ENCODE peak calls at places on chromosomes 11 and 22, in eight cellular contexts. X, O, A, L, U, K, C and D are unnamed samples.

GRCh38 chr11:31487848-31488247 is 21.6 kb downstream of the IMMP1L start:
- DNase-seq in X (peak), O (no peak), A (no peak), L (peak), U (no peak), K (peak), C (no peak), D (no peak)

GRCh38 chr11:34840736-34841386 is 75.3 kb downstream of the APIP start:
- DNase-seq in X (peak), O (no peak), A (no peak), L (peak), U (peak), K (no peak), C (no peak), D (no peak)

GRCh38 chr11:57633394-57634058 is 16.2 kb downstream of the YPEL4 start:
- DNase-seq in X (no peak), O (no peak), A (no peak), L (no peak), U (no peak), K (no peak), C (no peak), D (no peak)

GRCh38 chr11:68670208-68670992 is 13.9 kb upstream of the GAL start:
- DNase-seq in X (no peak), O (no peak), A (no peak), L (no peak), U (peak), K (no peak), C (no peak), D (no peak)

GRCh38 chr11:34345012-34345804 is 12.6 kb downstream of the ABTB2 start:
- DNase-seq in X (peak), O (no peak), A (no peak), L (peak), U (peak), K (peak), C (peak), D (peak)

GRCh38 chr11:87315229-87315628 is 277.5 kb downstream of the TMEM135 start:
- DNase-seq in X (no peak), O (no peak), A (no peak), L (no peak), U (no peak), K (no peak), C (no peak), D (no peak)

GRCh38 chr22:17100621-17101020 is 15.8 kb downstream of the IL17RA start:
- DNase-seq in X (no peak), O (no peak), A (no peak), L (no peak), U (no peak), K (no peak), C (no peak), D (no peak)

GRCh38 chr11:65435981-65436411 is 13.4 kb downstream of the NEAT1 start:
- DNase-seq in X (no peak), O (no peak), A (no peak), L (peak), U (no peak), K (no peak), C (no peak), D (no peak)

GRCh38 chr11:117876341-117877119 is at the start of gene FXYD6:
- DNase-seq in X (no peak), O (peak), A (no peak), L (no peak), U (peak), K (peak), C (peak), D (peak)

GRCh38 chr22:37148742-37149665 is 712 bp downstream of the IL2RB start:
- DNase-seq in X (no peak), O (no peak), A (no peak), L (no peak), U (no peak), K (no peak), C (no peak), D (no peak)

GRCh38 chr22:36328635-36329216 is 59.0 kb downstream of the MYH9 start:
- DNase-seq in X (peak), O (no peak), A (no peak), L (peak), U (no peak), K (no peak), C (peak), D (no peak)

GRCh38 chr11:66784575-66784974 is 55.6 kb upstream of the SPTBN2 start:
- DNase-seq in X (no peak), O (no peak), A (no peak), L (no peak), U (no peak), K (no peak), C (no peak), D (no peak)

GRCh38 chr11:60851327-60852059 is 4.3 kb downstream of the PTGDR2 start:
- DNase-seq in X (no peak), O (no peak), A (no peak), L (no peak), U (no peak), K (no peak), C (no peak), D (no peak)

GRCh38 chr22:19035474-19036228 is 86.6 kb downstream of the DGCR2 start:
- DNase-seq in X (no peak), O (no peak), A (no peak), L (peak), U (peak), K (no peak), C (no peak), D (no peak)

GRCh38 chr22:26561756-26562417 is 28.0 kb downstream of the TPST2 start:
- DNase-seq in X (no peak), O (peak), A (no peak), L (no peak), U (no peak), K (no peak), C (no peak), D (no peak)

GRCh38 chr22:19228174-19228573 is 49.6 kb upstream of the SLC25A1 start:
- DNase-seq in X (no peak), O (no peak), A (no peak), L (no peak), U (no peak), K (no peak), C (no peak), D (no peak)

GRCh38 chr11:76455931-76456330 is 11.1 kb downstream of the EMSY start:
- DNase-seq in X (no peak), O (no peak), A (no peak), L (no peak), U (no peak), K (no peak), C (no peak), D (no peak)

GRCh38 chr11:45045692-45046471 is 95.2 kb upstream of the TP53I11 start:
- DNase-seq in X (peak), O (no peak), A (no peak), L (peak), U (no peak), K (no peak), C (no peak), D (no peak)

GRCh38 chr11:67265633-67266423 is 445 bp upstream of the GRK2 start:
- DNase-seq in X (peak), O (no peak), A (peak), L (peak), U (peak), K (no peak), C (peak), D (peak)

GRCh38 chr11:13765886-13766285 is 97.4 kb downstream of the FAR1 start:
- DNase-seq in X (no peak), O (no peak), A (no peak), L (no peak), U (no peak), K (no peak), C (no peak), D (no peak)

GRCh38 chr11:111419641-111420327 is 40.7 kb upstream of the POU2AF1 start:
- DNase-seq in X (no peak), O (peak), A (no peak), L (no peak), U (no peak), K (no peak), C (peak), D (no peak)

GRCh38 chr11:123217897-123218296 is 22.8 kb upstream of the CLMP start:
- DNase-seq in X (no peak), O (no peak), A (no peak), L (no peak), U (no peak), K (no peak), C (no peak), D (no peak)

GRCh38 chr11:2151500-2152257 is 9.3 kb downstream of the INS start:
- DNase-seq in X (peak), O (peak), A (peak), L (peak), U (peak), K (peak), C (peak), D (peak)

GRCh38 chr11:3375552-3375951 is 3.4 kb downstream of the ZNF195 start:
- DNase-seq in X (peak), O (no peak), A (no peak), L (no peak), U (no peak), K (no peak), C (no peak), D (no peak)

GRCh38 chr11:118427707-118428106 is 8.6 kb upstream of the KMT2A start:
- DNase-seq in X (no peak), O (no peak), A (no peak), L (no peak), U (no peak), K (no peak), C (no peak), D (no peak)

GRCh38 chr11:5605849-5606248 is 9.4 kb downstream of the TRIM6 start:
- DNase-seq in X (peak), O (no peak), A (no peak), L (no peak), U (no peak), K (no peak), C (no peak), D (no peak)

GRCh38 chr11:67396587-67397398 is 4.9 kb downstream of the PPP1CA start:
- DNase-seq in X (no peak), O (no peak), A (no peak), L (no peak), U (peak), K (no peak), C (no peak), D (no peak)

GRCh38 chr11:13278620-13279486 is 1.3 kb downstream of the BMAL1 start:
- DNase-seq in X (no peak), O (no peak), A (no peak), L (no peak), U (no peak), K (no peak), C (no peak), D (no peak)